ENCODE peak calls at places on chromosomes 11 and 22, in six cellular contexts. N is HL-60, Z is mammary epithelial cell, Q is heart left ventricle, T is adipocyte, P is psoas muscle. H is an unnamed sample.

GRCh38 chr11:19519912-19520641 is 192.6 kb upstream of the NAV2 start:
- DNase-seq in P (no peak), Z (no peak), T (no peak), N (no peak), Q (peak; percentile 41), H (no peak)

GRCh38 chr22:20464096-20464614 is 26.5 kb upstream of the SCARF2 start:
- DNase-seq in P (peak; percentile 34), T (no peak), Z (no peak), Q (no peak), N (no peak), H (no peak)

GRCh38 chr11:32005786-32006406 is 85.0 kb upstream of the RCN1 start:
- DNase-seq in Z (peak; percentile 58), Q (no peak), N (no peak), T (no peak), P (no peak), H (no peak)

GRCh38 chr11:85627998-85628770 is at the start of gene TMEM126B:
- DNase-seq in P (peak; percentile 99), Z (peak; percentile 98), Q (peak; percentile 99), T (peak; percentile 99), N (peak; percentile 85), H (peak; percentile 98)

GRCh38 chr11:8773916-8774537 is 91.4 kb downstream of the RPL27A start:
- DNase-seq in N (no peak), Z (peak; percentile 60), P (no peak), T (no peak), Q (no peak), H (no peak)

GRCh38 chr22:35589736-35590079 is 27.4 kb downstream of the MB start:
- DNase-seq in T (no peak), P (no peak), Z (no peak), Q (no peak), N (no peak), H (no peak)

GRCh38 chr22:26617251-26618199 is at the start of gene CRYBB1:
- DNase-seq in N (no peak), Z (no peak), P (peak; percentile 58), Q (peak; percentile 66), T (peak; percentile 9), H (no peak)

GRCh38 chr22:30681840-30682239 is 12.8 kb upstream of the OSBP2 start:
- DNase-seq in P (no peak), Z (no peak), Q (no peak), N (no peak), T (no peak), H (no peak)

GRCh38 chr22:23065069-23065451 is 5.3 kb upstream of the GNAZ start:
- DNase-seq in Q (no peak), P (peak; percentile 23), N (no peak), T (no peak), Z (no peak), H (no peak)

GRCh38 chr11:114738954-114739353 is 60.6 kb downstream of the NXPE2 start:
- DNase-seq in Q (no peak), N (peak; percentile 1), P (peak; percentile 57), T (peak; percentile 31), Z (peak; percentile 33), H (no peak)

GRCh38 chr11:68313574-68314202 is 1.3 kb downstream of the LRP5 start:
- DNase-seq in T (peak; percentile 65), Z (peak; percentile 32), Q (no peak), P (no peak), N (no peak), H (no peak)

GRCh38 chr22:49024775-49025440 is 802.8 kb downstream of the BRD1 start:
- DNase-seq in N (no peak), P (peak; percentile 46), Z (no peak), Q (peak; percentile 21), T (no peak), H (no peak)

DNA sequence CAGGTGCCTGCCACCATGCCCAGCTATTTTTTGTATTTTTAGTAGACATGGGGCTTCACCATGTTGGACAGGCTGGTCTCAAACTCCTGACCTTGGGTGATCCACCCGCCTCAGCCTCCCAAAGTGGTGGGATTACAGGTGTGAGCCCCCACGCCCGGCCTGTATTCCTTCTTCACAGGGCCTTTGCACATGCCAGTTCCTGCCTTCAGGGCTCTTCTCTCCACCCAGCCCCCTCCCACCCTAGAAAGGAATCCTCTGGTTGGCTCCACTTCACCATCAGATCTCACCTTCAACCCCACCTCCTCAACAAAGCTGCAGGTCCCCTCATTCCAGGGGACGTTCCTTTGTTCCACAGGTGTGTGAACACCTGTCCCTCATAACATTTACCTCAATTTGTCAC is 2.0 kb downstream of the POLR3H start:
- DNase-seq in Q (no peak), Z (no peak), N (no peak), T (no peak), P (no peak), H (no peak)
- H3K4me3 ChIP-seq in Q (no peak overlapping the region), Z (no peak overlapping the region), N (peak overlapping the region; percentile 76), T (peak overlapping the region; percentile 91), P (no peak overlapping the region), H (no peak overlapping the region)

GRCh38 chr11:291281-292210 is 2.6 kb downstream of the PGGHG start:
- DNase-seq in P (peak; percentile 49), Z (no peak), T (no peak), N (no peak), Q (peak; percentile 14), H (no peak)

GRCh38 chr11:288328-289144 is at the start of gene PGGHG:
- DNase-seq in T (peak; percentile 79), Z (no peak), P (peak; percentile 85), Q (peak; percentile 89), N (no peak), H (peak; percentile 72)

GRCh38 chr11:290621-291231 is 1.8 kb downstream of the PGGHG start:
- DNase-seq in Q (peak; percentile 29), T (no peak), Z (no peak), P (peak; percentile 48), N (no peak), H (no peak)

GRCh38 chr11:289145-289705 is 299 bp downstream of the PGGHG start:
- DNase-seq in T (no peak), Z (no peak), P (peak; percentile 52), N (peak; percentile 57), Q (no peak), H (no peak)

DNA sequence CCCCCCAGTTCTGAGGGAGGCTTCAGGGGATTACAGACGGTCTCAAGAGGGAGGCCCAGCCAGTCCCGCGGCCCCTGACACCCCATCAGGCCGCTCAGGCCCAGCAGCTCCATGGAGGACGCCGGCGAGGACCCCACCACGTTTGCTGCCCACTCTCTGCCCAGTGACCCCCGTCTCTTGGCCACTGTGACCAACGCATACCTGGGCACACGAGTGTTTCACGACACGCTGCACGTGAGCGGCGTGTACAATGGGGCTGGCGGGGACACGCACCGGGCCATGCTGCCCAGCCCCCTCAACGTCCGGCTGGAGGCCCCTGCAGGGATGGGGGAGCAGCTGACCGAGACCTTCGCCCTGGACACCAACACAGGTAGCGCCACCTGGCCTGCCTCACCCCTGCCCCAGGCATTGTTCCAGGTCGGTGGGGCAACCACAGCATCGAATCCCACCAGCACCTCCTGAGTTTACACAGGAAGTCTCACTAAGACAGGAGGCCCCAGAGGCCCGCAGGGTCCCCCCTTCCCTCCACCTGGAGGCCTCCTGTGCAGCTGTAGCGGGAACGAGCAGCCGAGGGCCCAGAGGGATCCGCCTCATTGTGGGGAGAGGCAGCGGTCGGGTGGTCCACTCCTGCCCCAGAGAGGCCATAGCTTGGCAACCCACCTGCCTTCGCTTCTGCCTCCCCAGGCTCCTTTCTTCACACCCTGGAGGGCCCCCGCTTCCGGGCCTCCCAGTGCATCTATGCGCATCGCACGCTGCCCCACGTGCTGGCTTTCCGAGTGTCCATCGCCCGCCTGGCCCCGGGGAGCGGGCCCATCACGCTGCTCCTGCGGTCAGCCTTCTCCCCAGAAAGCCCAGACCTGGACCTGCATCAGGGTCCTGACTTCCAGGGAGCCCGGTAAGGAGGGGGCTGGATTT is 1.0 kb downstream of the PGGHG start:
- DNase-seq in P (peak; percentile 56), T (no peak), Q (peak; percentile 18), N (no peak), Z (no peak), H (no peak)
- H3K4me3 ChIP-seq in P (peak overlapping the region; percentile 72), T (peak overlapping the region; percentile 41), Q (peak overlapping the region; percentile 69), N (no peak overlapping the region), Z (no peak overlapping the region), H (no peak overlapping the region)

GRCh38 chr11:63916837-63917684 is at the start of gene RCOR2:
- DNase-seq in N (peak; percentile 67), T (peak; percentile 85), Z (peak; percentile 60), Q (peak; percentile 91), P (peak; percentile 88), H (peak; percentile 58)

GRCh38 chr11:63913866-63914830 is 2.8 kb downstream of the RCOR2 start:
- DNase-seq in P (no peak), T (no peak), N (no peak), Z (no peak), Q (no peak), H (no peak)

GRCh38 chr11:63915961-63916836 is 765 bp downstream of the RCOR2 start:
- DNase-seq in T (peak; percentile 42), Q (peak; percentile 70), Z (no peak), P (peak; percentile 77), N (no peak), H (no peak)

GRCh38 chr11:63912678-63913077 is 4.3 kb downstream of the RCOR2 start:
- DNase-seq in T (no peak), N (no peak), Z (no peak), Q (no peak), P (no peak), H (no peak)

GRCh38 chr11:63914896-63915681 is 1.9 kb downstream of the RCOR2 start:
- DNase-seq in P (no peak), T (no peak), N (no peak), Q (no peak), Z (no peak), H (no peak)
- H3K4me3 ChIP-seq in P (no peak overlapping the region), T (no peak overlapping the region), N (no peak overlapping the region), Q (no peak overlapping the region), Z (no peak overlapping the region), H (no peak overlapping the region)

GRCh38 chr22:24810043-24810749 is 4.2 kb downstream of the SGSM1 start:
- DNase-seq in T (no peak), N (no peak), Z (no peak), P (no peak), Q (no peak), H (no peak)
- H3K4me3 ChIP-seq in T (no peak overlapping the region), N (no peak overlapping the region), Z (no peak overlapping the region), P (no peak overlapping the region), Q (no peak overlapping the region), H (no peak overlapping the region)

GRCh38 chr11:45209904-45210699 is 63.7 kb downstream of the PRDM11 start:
- DNase-seq in N (no peak), T (peak; percentile 7), Z (no peak), P (peak; percentile 94), Q (peak; percentile 94), H (peak; percentile 63)
- H3K4me3 ChIP-seq in N (no peak overlapping the region), T (peak overlapping the region; percentile 53), Z (no peak overlapping the region), P (peak overlapping the region; percentile 37), Q (peak overlapping the region; percentile 17), H (no peak overlapping the region)

GRCh38 chr22:24144056-24144455 is 37.2 kb upstream of the SUSD2 start:
- DNase-seq in N (no peak), T (no peak), Z (no peak), Q (no peak), P (no peak), H (no peak)

GRCh38 chr22:24146190-24146616 is 35.1 kb upstream of the SUSD2 start:
- DNase-seq in Q (peak; percentile 58), P (peak; percentile 75), N (peak; percentile 86), T (peak; percentile 80), Z (no peak), H (peak; percentile 82)

GRCh38 chr22:24146791-24147353 is 34.4 kb upstream of the SUSD2 start:
- DNase-seq in Z (no peak), N (peak; percentile 34), P (no peak), T (peak; percentile 73), Q (peak; percentile 69), H (no peak)

GRCh38 chr22:24144471-24145115 is 36.7 kb upstream of the SUSD2 start:
- DNase-seq in T (no peak), N (no peak), Z (no peak), Q (peak; percentile 70), P (no peak), H (no peak)

GRCh38 chr22:24145446-24146189 is 35.7 kb upstream of the SUSD2 start:
- DNase-seq in Z (no peak), P (no peak), Q (peak; percentile 62), N (no peak), T (no peak), H (no peak)
- H3K4me3 ChIP-seq in Z (no peak overlapping the region), P (no peak overlapping the region), Q (no peak overlapping the region), N (no peak overlapping the region), T (peak overlapping the region; percentile 62), H (no peak overlapping the region)